ENCODE peak calls at places on chromosomes 4 and X, in six cellular contexts. One of them, this sample, is unnamed.

GRCh38 chr4:123217676-123218075 is 178.9 kb upstream of the SPRY1 start:
- DNase-seq in HepG2: no peak
- DNase-seq in GM12878: no peak
- DNase-seq in H1: no peak
- DNase-seq in WTC11: no peak
- DNase-seq in HCT116: no peak
- DNase-seq in this sample: no peak

GRCh38 chr4:52869196-52869595 is 7.1 kb downstream of the RASL11B start:
- DNase-seq in HepG2: no peak
- DNase-seq in WTC11: no peak
- DNase-seq in GM12878: no peak
- DNase-seq in HCT116: no peak
- DNase-seq in H1: no peak
- DNase-seq in this sample: no peak

GRCh38 chr4:79233820-79234219 is 92.0 kb downstream of the NAA11 start:
- DNase-seq in GM12878: no peak
- DNase-seq in HepG2: no peak
- DNase-seq in HCT116: no peak
- DNase-seq in WTC11: no peak
- DNase-seq in H1: no peak
- DNase-seq in this sample: no peak

GRCh38 chr4:128597515-128597914 is 212.0 kb upstream of the JADE1 start:
- DNase-seq in HCT116: no peak
- DNase-seq in HepG2: no peak
- DNase-seq in H1: no peak
- DNase-seq in GM12878: no peak
- DNase-seq in WTC11: no peak
- DNase-seq in this sample: no peak

GRCh38 chrX:38694394-38694793 is 106.9 kb upstream of the MID1IP1 start:
- DNase-seq in HCT116: no peak
- DNase-seq in WTC11: no peak
- DNase-seq in HepG2: no peak
- DNase-seq in GM12878: no peak
- DNase-seq in H1: no peak
- DNase-seq in this sample: no peak

GRCh38 chr4:5708171-5708828 is at the start of gene EVC2:
- DNase-seq in WTC11: peak; percentile 73
- DNase-seq in HCT116: no peak
- DNase-seq in HepG2: no peak
- DNase-seq in H1: no peak
- DNase-seq in GM12878: no peak
- DNase-seq in this sample: no peak

GRCh38 chr4:138035781-138036258 is 206.3 kb downstream of the SLC7A11 start:
- DNase-seq in WTC11: no peak
- DNase-seq in H1: no peak
- DNase-seq in HCT116: peak; percentile 53
- DNase-seq in GM12878: peak; percentile 69
- DNase-seq in HepG2: peak; percentile 52
- DNase-seq in this sample: peak; percentile 23

GRCh38 chr4:110088670-110089069 is 109.7 kb downstream of the ELOVL6 start:
- DNase-seq in H1: no peak
- DNase-seq in GM12878: peak; percentile 23
- DNase-seq in HCT116: peak; percentile 48
- DNase-seq in HepG2: no peak
- DNase-seq in WTC11: no peak
- DNase-seq in this sample: no peak

GRCh38 chrX:128020701-128021100 is 31.5 kb downstream of the ACTRT1 start:
- DNase-seq in GM12878: no peak
- DNase-seq in HepG2: peak; percentile 2
- DNase-seq in WTC11: no peak
- DNase-seq in H1: no peak
- DNase-seq in HCT116: no peak
- DNase-seq in this sample: no peak

GRCh38 chr4:183074288-183074990 is 24.6 kb upstream of the WWC2 start:
- DNase-seq in HCT116: no peak
- DNase-seq in GM12878: no peak
- DNase-seq in WTC11: no peak
- DNase-seq in H1: no peak
- DNase-seq in HepG2: peak; percentile 31
- DNase-seq in this sample: no peak

GRCh38 chr4:103008875-103009729 is 10.4 kb downstream of the SLC9B1 start:
- DNase-seq in H1: no peak
- DNase-seq in WTC11: no peak
- DNase-seq in HepG2: peak; percentile 72
- DNase-seq in HCT116: peak; percentile 68
- DNase-seq in GM12878: peak; percentile 46
- DNase-seq in this sample: peak; percentile 78

GRCh38 chrX:46561931-46562721 is 11.4 kb upstream of the CHST7 start:
- DNase-seq in WTC11: no peak
- DNase-seq in GM12878: peak; percentile 95
- DNase-seq in H1: no peak
- DNase-seq in HepG2: no peak
- DNase-seq in HCT116: no peak
- DNase-seq in this sample: no peak

DNA sequence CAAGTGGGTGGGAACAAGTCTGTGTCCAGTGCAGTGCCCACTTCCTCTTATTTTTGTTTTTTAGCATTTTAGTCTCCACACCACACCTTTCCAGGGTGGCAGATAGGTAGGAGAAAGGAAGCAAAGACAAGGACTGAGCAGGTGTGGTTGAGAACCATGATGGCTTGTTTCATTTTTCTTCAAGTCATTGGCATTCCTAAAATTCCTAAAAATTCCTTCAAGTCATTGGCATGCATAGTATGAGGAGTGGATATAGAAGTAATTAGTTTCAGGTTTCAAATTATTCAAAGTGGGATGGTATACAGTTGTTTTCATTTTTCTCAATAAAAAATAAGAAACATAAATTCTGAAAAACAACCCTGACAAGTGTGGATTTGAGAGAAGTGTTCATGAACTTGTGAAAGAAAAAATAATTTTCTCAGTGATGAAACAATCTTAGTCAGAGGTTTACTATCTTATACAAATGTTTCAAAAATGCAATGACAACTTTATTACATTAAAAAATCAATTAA is 22.3 kb upstream of the HERC3 start:
- DNase-seq in HepG2: no peak
- DNase-seq in WTC11: no peak
- DNase-seq in GM12878: no peak
- DNase-seq in HCT116: no peak
- DNase-seq in H1: no peak
- DNase-seq in this sample: no peak
- TF ChIP-seq ATF3 in HepG2: no peak
- TF ChIP-seq ATF3 in WTC11: no peak
- TF ChIP-seq ATF3 in GM12878: no peak
- TF ChIP-seq ATF3 in HCT116: no peak
- TF ChIP-seq ATF3 in H1: no peak
- TF ChIP-seq ATF3 in this sample: no peak

GRCh38 chrX:50874878-50875277 is 35.7 kb upstream of the BMP15 start:
- DNase-seq in GM12878: no peak
- DNase-seq in HCT116: no peak
- DNase-seq in HepG2: no peak
- DNase-seq in H1: no peak
- DNase-seq in WTC11: no peak
- DNase-seq in this sample: no peak

GRCh38 chrX:50871922-50872453 is 38.5 kb upstream of the BMP15 start:
- DNase-seq in HCT116: no peak
- DNase-seq in HepG2: no peak
- DNase-seq in WTC11: no peak
- DNase-seq in H1: no peak
- DNase-seq in GM12878: no peak
- DNase-seq in this sample: no peak

GRCh38 chrX:50876551-50876950 is 34.0 kb upstream of the BMP15 start:
- DNase-seq in HepG2: no peak
- DNase-seq in WTC11: no peak
- DNase-seq in H1: no peak
- DNase-seq in GM12878: no peak
- DNase-seq in HCT116: no peak
- DNase-seq in this sample: no peak

GRCh38 chrX:50881028-50881427 is 29.5 kb upstream of the BMP15 start:
- DNase-seq in WTC11: no peak
- DNase-seq in H1: no peak
- DNase-seq in HCT116: no peak
- DNase-seq in GM12878: no peak
- DNase-seq in HepG2: no peak
- DNase-seq in this sample: no peak

DNA sequence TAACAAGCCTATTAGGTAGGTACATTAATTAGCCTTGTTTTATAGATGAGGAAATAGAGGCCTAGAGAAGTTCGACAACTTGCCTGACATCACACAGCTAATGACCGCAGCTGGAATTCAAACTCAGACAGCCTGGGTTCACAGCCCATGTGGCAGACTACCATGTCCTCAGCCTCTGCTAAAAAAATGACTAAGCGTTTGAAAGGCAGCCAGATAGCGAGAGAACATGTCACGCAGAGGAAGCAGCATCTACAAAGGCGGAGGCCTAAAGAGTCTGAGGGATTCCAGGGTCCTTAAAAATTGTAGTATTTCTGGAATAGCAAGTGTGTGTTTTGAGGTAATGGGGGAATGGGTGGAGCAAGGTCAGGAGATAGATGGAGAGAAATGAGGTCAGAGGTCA is 33.2 kb upstream of the BMP15 start:
- DNase-seq in H1: no peak
- DNase-seq in GM12878: no peak
- DNase-seq in WTC11: no peak
- DNase-seq in HCT116: no peak
- DNase-seq in HepG2: no peak
- DNase-seq in this sample: no peak
- TF ChIP-seq ATF3 in H1: no peak
- TF ChIP-seq ATF3 in GM12878: no peak
- TF ChIP-seq ATF3 in WTC11: no peak
- TF ChIP-seq ATF3 in HCT116: no peak
- TF ChIP-seq ATF3 in HepG2: no peak
- TF ChIP-seq ATF3 in this sample: no peak

GRCh38 chr4:7911044-7911578 is 28.6 kb downstream of the AFAP1 start:
- DNase-seq in H1: peak; percentile 54
- DNase-seq in GM12878: no peak
- DNase-seq in HCT116: no peak
- DNase-seq in HepG2: no peak
- DNase-seq in WTC11: peak; percentile 48
- DNase-seq in this sample: no peak
- TF ChIP-seq ATF3 in H1: no peak
- TF ChIP-seq ATF3 in GM12878: no peak
- TF ChIP-seq ATF3 in HCT116: no peak
- TF ChIP-seq ATF3 in HepG2: no peak
- TF ChIP-seq ATF3 in WTC11: no peak
- TF ChIP-seq ATF3 in this sample: no peak

DNA sequence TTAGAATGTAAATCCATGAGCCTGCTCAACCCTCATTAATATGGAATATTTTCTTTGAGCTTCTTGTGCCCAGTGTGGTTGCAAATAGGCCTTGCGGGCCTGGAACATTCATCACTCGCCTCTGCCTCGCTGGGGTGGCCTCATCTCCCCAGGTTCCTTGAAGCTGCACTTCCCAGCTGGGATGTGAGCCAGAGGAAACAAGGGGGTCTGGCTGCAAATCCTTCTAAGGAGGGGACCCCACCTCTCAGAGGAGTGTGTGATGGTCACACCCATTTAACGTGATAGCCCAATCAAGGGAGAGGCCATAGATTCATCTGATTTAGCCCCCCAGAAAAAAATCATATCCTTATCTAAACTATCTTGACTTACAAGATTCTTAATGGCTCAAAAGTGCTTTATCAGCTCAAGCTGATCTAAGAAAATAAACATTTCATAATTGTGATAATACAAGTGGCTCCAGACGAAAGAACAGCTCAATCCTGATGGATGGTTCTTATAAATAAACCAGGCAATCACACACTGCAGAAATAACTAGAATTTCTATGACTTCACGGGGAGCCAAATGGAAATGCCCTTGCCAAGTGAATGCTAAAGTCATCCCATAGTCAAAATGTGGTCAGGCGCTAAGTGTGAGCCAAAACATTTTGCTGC is 189.9 kb downstream of the PTTG2 start:
- DNase-seq in WTC11: no peak
- DNase-seq in GM12878: no peak
- DNase-seq in HCT116: no peak
- DNase-seq in H1: no peak
- DNase-seq in HepG2: no peak
- DNase-seq in this sample: no peak
- TF ChIP-seq ATF3 in WTC11: no peak
- TF ChIP-seq ATF3 in GM12878: no peak
- TF ChIP-seq ATF3 in HCT116: no peak
- TF ChIP-seq ATF3 in H1: no peak
- TF ChIP-seq ATF3 in HepG2: no peak
- TF ChIP-seq ATF3 in this sample: no peak

This sample was measured in K562.